ENCODE peak calls at places on chromosome 7, in nine cellular contexts. K, E, A, G, N, Z, O, L and T are unnamed samples.

GRCh38 chr7:22640269-22640668 is 86.7 kb upstream of the IL6 start:
- DNase-seq in O (no peak), A (no peak), L (no peak), G (no peak), K (no peak), N (peak), E (no peak), Z (no peak), T (no peak)

GRCh38 chr7:123961731-123962130 is 36.7 kb downstream of the SPAM1 start:
- DNase-seq in N (no peak), A (no peak), G (no peak), O (no peak), K (no peak), E (peak), L (no peak), Z (no peak), T (no peak)

GRCh38 chr7:108424013-108424412 is 32.2 kb downstream of the NRCAM start:
- DNase-seq in O (no peak), G (no peak), Z (no peak), N (no peak), L (no peak), E (no peak), K (no peak), A (no peak), T (no peak)

GRCh38 chr7:140156460-140157080 is 20.2 kb downstream of the KDM7A start:
- DNase-seq in E (no peak), A (no peak), Z (no peak), G (no peak), L (no peak), O (no peak), K (no peak), N (no peak), T (no peak)

GRCh38 chr7:155961241-155962190 is 149.3 kb upstream of the SHH start:
- DNase-seq in E (peak), O (no peak), L (peak), N (no peak), Z (no peak), G (no peak), K (peak), A (peak), T (no peak)

GRCh38 chr7:106327538-106328481 is 43.0 kb upstream of the NAMPT start:
- DNase-seq in E (no peak), N (no peak), G (no peak), L (no peak), A (peak), K (no peak), O (no peak), Z (no peak), T (no peak)

GRCh38 chr7:156889089-156889488 is 3.9 kb downstream of the LMBR1 start:
- DNase-seq in K (no peak), L (no peak), N (no peak), G (no peak), O (no peak), A (no peak), Z (no peak), E (no peak), T (no peak)

GRCh38 chr7:112112822-112113255 is 93.4 kb downstream of the DOCK4 start:
- DNase-seq in G (no peak), N (no peak), O (no peak), K (no peak), E (peak), L (no peak), A (no peak), Z (peak), T (no peak)

GRCh38 chr7:124552217-124552616 is 213.4 kb downstream of the GPR37 start:
- DNase-seq in K (no peak), N (no peak), L (no peak), Z (no peak), E (no peak), O (no peak), G (no peak), A (no peak), T (no peak)

GRCh38 chr7:117008849-117009531 is 55.7 kb downstream of the ST7 start:
- DNase-seq in K (no peak), E (peak), A (no peak), O (no peak), Z (peak), L (no peak), G (no peak), N (peak), T (no peak)

GRCh38 chr7:27171636-27172387 is 2.3 kb downstream of the HOXA10 start:
- DNase-seq in G (peak), Z (no peak), O (peak), E (no peak), A (no peak), N (no peak), K (no peak), L (peak), T (no peak)

GRCh38 chr7:44936322-44936721 is 42.5 kb downstream of the MYO1G start:
- DNase-seq in O (no peak), G (no peak), K (no peak), N (no peak), Z (no peak), L (no peak), E (no peak), A (no peak), T (no peak)

GRCh38 chr7:55375237-55375636 is 10.1 kb downstream of the LANCL2 start:
- DNase-seq in O (no peak), Z (no peak), K (no peak), L (no peak), G (no peak), N (no peak), A (no peak), E (no peak), T (no peak)

GRCh38 chr7:143381427-143382125 is 431 bp downstream of the ZYX start:
- DNase-seq in A (no peak), G (peak), E (peak), L (peak), Z (peak), N (no peak), O (peak), K (no peak), T (no peak)

GRCh38 chr7:80686576-80686975 is 48.1 kb downstream of the CD36 start:
- DNase-seq in G (no peak), L (no peak), K (no peak), A (no peak), E (no peak), O (no peak), Z (peak), N (no peak), T (no peak)

GRCh38 chr7:82810558-82811259 is 352.0 kb downstream of the PCLO start:
- DNase-seq in L (peak), A (peak), N (no peak), Z (peak), K (peak), O (no peak), E (peak), G (no peak), T (no peak)

GRCh38 chr7:110921478-110922210 is 169.3 kb upstream of the LRRN3 start:
- DNase-seq in N (no peak), E (no peak), Z (peak), A (no peak), G (no peak), K (no peak), O (no peak), L (no peak), T (no peak)

GRCh38 chr7:113267885-113268284 is 149.5 kb upstream of the SMIM30 start:
- DNase-seq in L (no peak), Z (peak), G (no peak), A (no peak), E (peak), N (no peak), O (no peak), K (no peak), T (no peak)

GRCh38 chr7:64834989-64835388 is 40.8 kb downstream of the ZNF138 start:
- DNase-seq in Z (no peak), K (no peak), N (no peak), G (no peak), A (no peak), O (no peak), L (no peak), E (no peak), T (no peak)

GRCh38 chr7:6419310-6419773 is 28.4 kb downstream of the DAGLB start:
- DNase-seq in N (no peak), O (peak), G (no peak), K (no peak), A (no peak), E (no peak), Z (no peak), L (no peak), T (no peak)

GRCh38 chr7:123769371-123769770 is 20.6 kb upstream of the WASL start:
- DNase-seq in N (no peak), Z (peak), O (no peak), G (no peak), A (peak), K (peak), E (peak), L (no peak), T (no peak)

GRCh38 chr7:137961200-137962177 is 40.4 kb downstream of the CREB3L2 start:
- DNase-seq in O (no peak), A (no peak), E (no peak), Z (no peak), K (no peak), G (no peak), L (no peak), N (no peak), T (no peak)

GRCh38 chr7:74604326-74605020 is 53.0 kb upstream of the GTF2I start:
- DNase-seq in K (no peak), Z (no peak), A (no peak), N (no peak), E (no peak), L (no peak), G (no peak), O (peak), T (no peak)

GRCh38 chr7:151756076-151756731 is 120.7 kb downstream of the PRKAG2 start:
- DNase-seq in E (peak), L (no peak), Z (peak), K (peak), A (no peak), N (no peak), O (no peak), G (no peak), T (no peak)

GRCh38 chr7:45203947-45204445 is 46.4 kb downstream of the RAMP3 start:
- DNase-seq in O (no peak), A (no peak), K (no peak), Z (peak), E (no peak), G (no peak), L (no peak), N (no peak), T (no peak)

GRCh38 chr7:55178863-55179773 is 160.3 kb downstream of the EGFR start:
- DNase-seq in A (peak), O (no peak), Z (no peak), G (no peak), K (no peak), E (no peak), N (no peak), L (no peak), T (no peak)

GRCh38 chr7:135970682-135971365 is 6.3 kb downstream of the MTPN start:
- DNase-seq in A (no peak), K (no peak), O (no peak), L (no peak), N (peak), Z (no peak), E (no peak), G (no peak), T (no peak)

GRCh38 chr7:76108540-76109233 is 60.8 kb downstream of the MDH2 start:
- DNase-seq in G (no peak), O (peak), N (no peak), Z (no peak), A (peak), E (peak), K (no peak), L (no peak), T (no peak)

GRCh38 chr7:22443370-22444180 is 56.4 kb downstream of the STEAP1B start:
- DNase-seq in N (no peak), A (peak), L (no peak), Z (no peak), G (no peak), O (no peak), E (peak), K (no peak), T (no peak)

GRCh38 chr7:73717991-73718405 is 1.5 kb downstream of the STX1A start:
- DNase-seq in L (no peak), K (peak), E (peak), N (no peak), Z (peak), O (no peak), G (no peak), A (no peak), T (no peak)

GRCh38 chr7:11328309-11328708 is 354.6 kb downstream of the PHF14 start:
- DNase-seq in A (no peak), L (no peak), N (no peak), K (no peak), O (no peak), E (peak), Z (peak), G (no peak), T (no peak)

GRCh38 chr7:40659231-40659630 is 524.4 kb downstream of the SUGCT start:
- DNase-seq in N (no peak), G (no peak), O (no peak), L (no peak), A (no peak), E (no peak), K (no peak), Z (peak), T (no peak)

GRCh38 chr7:83301416-83301815 is 138.7 kb upstream of the PCLO start:
- DNase-seq in Z (no peak), L (no peak), K (no peak), O (no peak), E (peak), A (no peak), G (no peak), N (no peak), T (no peak)

GRCh38 chr7:149823631-149824199 is 14.5 kb upstream of the ZNF862 start:
- DNase-seq in N (no peak), G (no peak), A (no peak), Z (no peak), K (no peak), O (no peak), E (no peak), L (no peak), T (no peak)

GRCh38 chr7:141585592-141586510 is 34.6 kb downstream of the AGK start:
- DNase-seq in K (no peak), A (peak), O (no peak), L (no peak), G (no peak), E (peak), N (peak), Z (peak), T (no peak)

GRCh38 chr7:2920956-2921708 is 77.0 kb upstream of the GNA12 start:
- DNase-seq in K (no peak), E (no peak), Z (no peak), L (no peak), G (no peak), A (no peak), O (no peak), N (no peak), T (no peak)

GRCh38 chr7:111744501-111745155 is 182.3 kb upstream of the IMMP2L start:
- DNase-seq in K (no peak), E (peak), G (no peak), A (no peak), O (no peak), N (no peak), Z (peak), L (no peak), T (no peak)

GRCh38 chr7:99560834-99561734 is 2.6 kb downstream of the ZNF655 start:
- DNase-seq in E (no peak), O (no peak), K (no peak), A (no peak), Z (no peak), L (no peak), G (no peak), N (no peak), T (no peak)

GRCh38 chr7:134959810-134960209 is 26.5 kb upstream of the AGBL3 start:
- DNase-seq in E (no peak), L (no peak), G (no peak), O (no peak), K (no peak), N (no peak), Z (no peak), A (no peak), T (no peak)

GRCh38 chr7:134962270-134962669 is 24.0 kb upstream of the AGBL3 start:
- DNase-seq in K (no peak), E (no peak), G (no peak), O (no peak), Z (no peak), N (no peak), L (no peak), A (no peak), T (no peak)

GRCh38 chr7:134954197-134955082 is 31.9 kb upstream of the AGBL3 start:
- DNase-seq in G (no peak), K (peak), L (peak), Z (peak), A (peak), E (no peak), O (no peak), N (no peak), T (no peak)

GRCh38 chr7:134957005-134957404 is 29.3 kb upstream of the AGBL3 start:
- DNase-seq in Z (no peak), E (no peak), A (no peak), L (no peak), K (no peak), O (no peak), G (no peak), N (no peak), T (no peak)
- TF ChIP-seq CTCF in Z (no peak), E (no peak), A (no peak), L (no peak), K (no peak), O (no peak), G (no peak), N (no peak), T (no peak)

GRCh38 chr7:85006754-85007153 is 180.1 kb downstream of the SEMA3D start:
- DNase-seq in Z (no peak), A (no peak), N (no peak), G (no peak), L (no peak), K (no peak), E (no peak), O (no peak), T (no peak)

GRCh38 chr7:85000973-85001372 is 185.9 kb downstream of the SEMA3D start:
- DNase-seq in Z (no peak), K (no peak), O (no peak), L (no peak), N (no peak), G (no peak), E (no peak), A (no peak), T (no peak)

GRCh38 chr7:84999450-84999849 is 187.4 kb downstream of the SEMA3D start:
- DNase-seq in N (no peak), Z (no peak), G (no peak), L (no peak), A (no peak), K (no peak), E (no peak), O (no peak), T (no peak)

GRCh38 chr7:85001493-85002345 is 185.1 kb downstream of the SEMA3D start:
- DNase-seq in O (no peak), L (no peak), Z (no peak), K (no peak), E (no peak), A (no peak), G (no peak), N (no peak), T (no peak)

DNA sequence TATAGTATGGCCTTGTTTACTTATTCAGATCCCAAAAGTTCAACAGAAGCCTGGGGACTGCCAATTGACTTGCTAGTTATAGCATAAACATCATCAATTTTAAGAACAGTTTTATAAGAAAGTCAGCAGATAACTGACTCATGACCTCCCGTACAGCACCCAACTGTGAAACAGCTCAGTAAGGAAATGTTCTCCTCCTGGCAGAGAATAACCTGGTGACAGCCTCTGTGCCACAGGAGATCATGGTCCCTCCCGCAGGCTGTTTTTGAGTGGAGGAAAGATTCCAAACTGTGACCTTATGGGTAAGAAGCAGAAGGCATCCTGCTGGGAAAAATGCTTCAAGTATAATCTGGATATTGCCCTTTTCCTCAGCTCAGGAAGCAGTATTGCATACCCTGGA is 182.5 kb downstream of the SEMA3D start:
- DNase-seq in K (no peak), L (no peak), G (no peak), N (no peak), Z (peak), A (no peak), E (peak), O (no peak), T (no peak)
- TF ChIP-seq CTCF in K (no peak), L (no peak), G (no peak), N (no peak), Z (no peak), A (no peak), E (no peak), O (no peak), T (no peak)

GRCh38 chr7:104903044-104903443 is 111.0 kb upstream of the KMT2E start:
- DNase-seq in L (no peak), O (no peak), E (no peak), A (no peak), N (no peak), Z (peak), K (no peak), G (no peak), T (no peak)
- TF ChIP-seq CTCF in L (no peak), O (no peak), E (no peak), A (no peak), N (no peak), Z (no peak), K (no peak), G (no peak), T (no peak)

GRCh38 chr7:36400023-36400422 is 10.4 kb downstream of the ANLN start:
- DNase-seq in A (no peak), K (no peak), E (no peak), G (no peak), Z (no peak), L (no peak), O (no peak), N (no peak), T (no peak)
- TF ChIP-seq CTCF in A (no peak), K (no peak), E (no peak), G (no peak), Z (no peak), L (no peak), O (no peak), N (no peak), T (no peak)

GRCh38 chr7:13724631-13725566 is 264.6 kb downstream of the ETV1 start:
- DNase-seq in E (no peak), Z (no peak), K (no peak), L (no peak), A (no peak), N (no peak), G (no peak), O (no peak), T (no peak)

GRCh38 chr7:13727279-13727678 is 262.2 kb downstream of the ETV1 start:
- DNase-seq in A (no peak), E (no peak), K (no peak), N (no peak), L (no peak), O (no peak), G (no peak), Z (no peak), T (no peak)

GRCh38 chr7:13725591-13725990 is 263.9 kb downstream of the ETV1 start:
- DNase-seq in O (no peak), A (no peak), G (no peak), K (no peak), L (no peak), Z (no peak), E (no peak), N (no peak), T (no peak)
- TF ChIP-seq CTCF in O (no peak), A (no peak), G (peak), K (no peak), L (peak), Z (no peak), E (no peak), N (no peak), T (peak)

GRCh38 chr7:93902777-93903423 is 3.5 kb upstream of the GNGT1 start:
- DNase-seq in Z (peak), A (peak), G (no peak), N (no peak), E (no peak), O (no peak), L (peak), K (peak), T (no peak)
- TF ChIP-seq CTCF in Z (peak), A (peak), G (peak), N (peak), E (peak), O (peak), L (peak), K (peak), T (peak)

DNA sequence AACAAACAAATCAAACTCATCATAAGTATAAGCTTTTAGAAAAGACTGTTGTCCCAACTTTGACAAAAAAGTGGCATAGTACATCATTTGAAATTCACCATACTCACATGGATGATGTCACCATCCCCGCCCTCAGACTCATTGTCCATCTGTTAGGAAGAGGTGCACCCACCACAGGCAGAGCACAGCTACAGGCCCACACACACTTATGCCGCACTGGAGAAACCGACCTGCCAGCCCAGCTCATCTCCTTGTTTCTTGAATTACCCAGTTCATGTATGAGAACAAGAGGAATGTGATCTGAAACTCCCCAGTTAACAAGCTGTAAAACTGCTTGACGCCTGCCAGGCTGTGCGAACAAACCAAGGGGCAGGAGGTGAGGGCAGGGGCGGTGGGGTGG is 312.0 kb downstream of the DPP6 start:
- DNase-seq in G (no peak), Z (no peak), K (no peak), E (no peak), A (no peak), N (no peak), O (no peak), L (no peak), T (no peak)
- TF ChIP-seq CTCF in G (no peak), Z (no peak), K (no peak), E (no peak), A (no peak), N (no peak), O (no peak), L (no peak), T (no peak)

DNA sequence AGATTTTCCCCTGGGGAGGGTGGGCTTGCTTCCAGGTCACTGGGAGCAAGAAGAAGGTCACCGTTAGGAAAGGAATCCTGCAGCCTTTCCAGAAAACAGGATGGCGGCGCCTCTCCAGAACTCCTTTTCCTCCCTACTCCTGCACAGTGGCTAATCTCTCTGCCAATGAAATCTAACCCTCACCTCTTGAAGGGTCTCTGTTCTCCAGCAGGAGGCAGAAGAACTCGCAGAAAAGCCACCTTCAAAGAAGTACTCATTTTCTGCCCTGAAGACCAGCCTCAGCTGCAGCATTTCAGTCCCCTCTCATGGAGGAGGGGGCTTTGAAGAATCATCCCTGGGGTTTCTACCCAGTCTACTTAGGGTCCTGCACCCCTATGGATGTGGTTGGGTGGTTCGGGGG is 626.9 kb downstream of the CALN1 start:
- DNase-seq in A (no peak), N (no peak), Z (no peak), G (no peak), K (no peak), E (no peak), O (no peak), L (no peak), T (no peak)
- TF ChIP-seq CTCF in A (no peak), N (no peak), Z (no peak), G (no peak), K (no peak), E (no peak), O (no peak), L (no peak), T (no peak)